ENCODE peak calls at places on chromosome 16, in four cellular contexts. One of them, this sample, is unnamed.

GRCh38 chr16:53754938-53755910 is 51.3 kb downstream of the FTO start:
- DNase-seq in keratinocyte: no peak
- DNase-seq in A549: peak
- DNase-seq in thyroid gland: peak
- DNase-seq in this sample: no peak

GRCh38 chr16:88957887-88958577 is 19.0 kb downstream of the CBFA2T3 start:
- DNase-seq in keratinocyte: no peak
- DNase-seq in A549: no peak
- DNase-seq in thyroid gland: no peak
- DNase-seq in this sample: no peak

GRCh38 chr16:27335349-27336052 is 21.7 kb downstream of the IL4R start:
- DNase-seq in keratinocyte: no peak
- DNase-seq in A549: no peak
- DNase-seq in thyroid gland: no peak
- DNase-seq in this sample: no peak

GRCh38 chr16:79272141-79272577 is 328.4 kb downstream of the MAF start:
- DNase-seq in keratinocyte: no peak
- DNase-seq in A549: no peak
- DNase-seq in thyroid gland: no peak
- DNase-seq in this sample: no peak

GRCh38 chr16:55077231-55077630 is 146.6 kb downstream of the IRX5 start:
- DNase-seq in keratinocyte: no peak
- DNase-seq in A549: no peak
- DNase-seq in thyroid gland: no peak
- DNase-seq in this sample: no peak

GRCh38 chr16:88650749-88651275 is at the start of gene CYBA:
- DNase-seq in keratinocyte: no peak
- DNase-seq in A549: peak
- DNase-seq in thyroid gland: peak
- DNase-seq in this sample: no peak

GRCh38 chr16:79429276-79430128 is 171.0 kb downstream of the MAF start:
- DNase-seq in keratinocyte: no peak
- DNase-seq in A549: no peak
- DNase-seq in thyroid gland: no peak
- DNase-seq in this sample: no peak

GRCh38 chr16:89363621-89364393 is 126.6 kb downstream of the ANKRD11 start:
- DNase-seq in keratinocyte: peak
- DNase-seq in A549: peak
- DNase-seq in thyroid gland: peak
- DNase-seq in this sample: no peak

GRCh38 chr16:3740186-3740585 is 22.9 kb upstream of the TRAP1 start:
- DNase-seq in keratinocyte: no peak
- DNase-seq in A549: no peak
- DNase-seq in thyroid gland: no peak
- DNase-seq in this sample: no peak

GRCh38 chr16:73095885-73096341 is 48.0 kb upstream of the ZFHX3 start:
- DNase-seq in keratinocyte: no peak
- DNase-seq in A549: peak
- DNase-seq in thyroid gland: peak
- DNase-seq in this sample: no peak

GRCh38 chr16:71658771-71659170 is 32.8 kb downstream of the MARVELD3 start:
- DNase-seq in keratinocyte: no peak
- DNase-seq in A549: no peak
- DNase-seq in thyroid gland: peak
- DNase-seq in this sample: no peak

GRCh38 chr16:55464375-55464774 is 14.6 kb upstream of the MMP2 start:
- DNase-seq in keratinocyte: no peak
- DNase-seq in A549: no peak
- DNase-seq in thyroid gland: no peak
- DNase-seq in this sample: no peak

GRCh38 chr16:80718480-80719220 is 85.7 kb downstream of the CDYL2 start:
- DNase-seq in keratinocyte: no peak
- DNase-seq in A549: no peak
- DNase-seq in thyroid gland: peak
- DNase-seq in this sample: no peak

GRCh38 chr16:86819523-86819887 is 241.2 kb downstream of the FOXL1 start:
- DNase-seq in keratinocyte: no peak
- DNase-seq in A549: no peak
- DNase-seq in thyroid gland: no peak
- DNase-seq in this sample: no peak

GRCh38 chr16:50442221-50442620 is 73.4 kb upstream of the BRD7 start:
- DNase-seq in keratinocyte: no peak
- DNase-seq in A549: no peak
- DNase-seq in thyroid gland: no peak
- DNase-seq in this sample: no peak
- H3K27ac ChIP-seq in keratinocyte: no peak
- H3K27ac ChIP-seq in A549: no peak
- H3K27ac ChIP-seq in thyroid gland: no peak
- H3K27ac ChIP-seq in this sample: no peak

GRCh38 chr16:14309001-14309886 is 238.1 kb downstream of the MRTFB start:
- DNase-seq in keratinocyte: peak
- DNase-seq in A549: no peak
- DNase-seq in thyroid gland: no peak
- DNase-seq in this sample: no peak
- H3K27ac ChIP-seq in keratinocyte: peak
- H3K27ac ChIP-seq in A549: peak
- H3K27ac ChIP-seq in thyroid gland: no peak
- H3K27ac ChIP-seq in this sample: no peak

DNA sequence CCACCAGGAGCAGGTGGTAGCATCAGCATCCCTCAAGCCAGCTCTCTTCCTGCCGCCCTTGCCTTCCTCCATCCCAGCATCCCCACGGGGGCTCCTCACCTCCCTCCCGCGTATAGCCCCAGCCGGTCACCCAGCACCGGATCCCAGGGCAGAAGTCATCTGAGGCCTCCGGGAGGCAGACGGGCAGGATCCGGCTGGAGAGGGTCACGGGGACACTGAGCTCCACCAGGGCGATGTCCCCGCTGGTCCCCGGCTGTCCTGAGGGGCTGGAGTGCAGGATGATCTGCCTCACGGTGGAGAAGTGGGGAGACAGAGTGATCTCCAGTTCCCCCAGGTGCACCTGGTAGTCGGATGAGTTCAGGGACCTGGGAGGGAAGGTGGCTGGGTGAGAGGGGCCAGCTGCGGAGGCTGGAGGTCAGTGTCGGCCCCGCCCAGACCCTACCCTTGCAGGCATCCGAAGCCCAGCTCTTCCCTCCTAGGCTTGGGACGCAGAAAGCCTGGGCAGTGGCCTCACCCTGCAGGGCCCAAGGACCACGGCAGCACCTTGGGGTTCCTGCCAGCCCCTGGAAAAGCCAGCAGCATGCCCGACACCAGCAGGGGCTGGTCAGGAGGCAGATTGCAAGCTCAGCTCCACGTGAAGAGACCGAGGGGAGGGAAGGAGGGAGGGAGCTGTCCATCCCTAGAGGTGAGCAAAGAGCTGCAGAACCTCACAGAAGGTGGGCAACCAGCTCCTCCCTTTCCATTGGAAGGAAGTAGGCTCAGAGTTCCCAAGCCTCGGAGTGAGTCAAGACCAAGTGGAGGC is 2.3 kb downstream of the TPSG1 start:
- DNase-seq in keratinocyte: no peak
- DNase-seq in A549: no peak
- DNase-seq in thyroid gland: no peak
- DNase-seq in this sample: no peak
- H3K27ac ChIP-seq in keratinocyte: no peak
- H3K27ac ChIP-seq in A549: no peak
- H3K27ac ChIP-seq in thyroid gland: no peak
- H3K27ac ChIP-seq in this sample: no peak

GRCh38 chr16:56930516-56931252 is 1.3 kb upstream of the HERPUD1 start:
- DNase-seq in keratinocyte: no peak
- DNase-seq in A549: no peak
- DNase-seq in thyroid gland: no peak
- DNase-seq in this sample: no peak
- H3K27ac ChIP-seq in keratinocyte: peak
- H3K27ac ChIP-seq in A549: peak
- H3K27ac ChIP-seq in thyroid gland: no peak
- H3K27ac ChIP-seq in this sample: peak

DNA sequence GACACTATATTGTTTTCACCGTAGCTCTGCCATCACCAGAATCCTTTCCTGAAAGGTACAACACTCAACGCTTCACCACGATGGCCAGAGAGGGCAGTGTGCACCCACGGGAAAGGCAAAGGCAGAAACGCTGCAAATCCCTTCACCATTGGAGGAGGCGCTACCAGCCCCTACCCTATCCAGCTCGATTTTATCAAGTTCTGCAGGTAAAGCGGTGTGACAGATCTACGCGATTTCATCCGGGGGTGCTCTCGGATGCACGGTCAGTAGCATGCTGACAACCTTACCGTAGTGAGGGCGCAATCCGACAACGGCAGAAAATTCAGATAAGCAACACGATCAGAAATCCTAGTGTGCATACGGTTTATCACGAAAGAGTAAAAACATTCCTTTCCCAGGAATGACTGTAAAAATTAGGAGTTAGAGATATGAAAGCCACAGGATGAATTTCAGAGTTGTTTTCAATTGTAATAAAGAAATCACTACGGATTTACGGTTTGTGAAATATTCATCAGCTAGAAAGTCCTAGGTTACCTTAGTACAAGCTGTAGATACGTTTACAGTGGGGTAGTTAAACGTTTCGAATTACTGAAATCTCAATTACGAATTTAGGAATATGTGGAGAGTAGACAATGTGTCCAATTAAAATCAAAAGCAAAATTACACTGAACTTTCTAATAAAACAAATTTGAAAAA is 1.8 kb downstream of the NETO2 start:
- DNase-seq in keratinocyte: peak
- DNase-seq in A549: peak
- DNase-seq in thyroid gland: peak
- DNase-seq in this sample: peak
- H3K27ac ChIP-seq in keratinocyte: peak
- H3K27ac ChIP-seq in A549: peak
- H3K27ac ChIP-seq in thyroid gland: no peak
- H3K27ac ChIP-seq in this sample: peak

DNA sequence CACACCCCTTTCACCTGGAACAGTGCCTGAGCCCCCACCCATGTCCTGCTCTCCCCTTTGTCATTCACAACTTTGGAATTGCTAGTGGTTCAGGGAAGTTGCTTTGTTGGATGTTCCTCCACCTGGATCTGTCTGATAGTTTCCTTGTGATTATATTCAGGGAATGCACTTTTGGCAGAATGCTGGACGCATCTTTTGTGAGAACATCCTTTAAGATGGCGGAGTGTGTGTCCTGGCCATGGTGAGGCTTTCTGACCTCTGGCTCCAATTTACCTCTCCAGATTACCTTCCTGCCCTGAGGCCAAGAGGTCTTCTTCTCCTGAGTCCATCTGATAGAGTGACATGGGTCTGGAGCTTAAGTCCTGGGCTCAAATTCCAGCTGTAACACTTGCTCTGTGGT is 104.6 kb downstream of the CYLD start:
- DNase-seq in keratinocyte: no peak
- DNase-seq in A549: no peak
- DNase-seq in thyroid gland: no peak
- DNase-seq in this sample: no peak
- H3K27ac ChIP-seq in keratinocyte: no peak
- H3K27ac ChIP-seq in A549: no peak
- H3K27ac ChIP-seq in thyroid gland: no peak
- H3K27ac ChIP-seq in this sample: no peak

DNA sequence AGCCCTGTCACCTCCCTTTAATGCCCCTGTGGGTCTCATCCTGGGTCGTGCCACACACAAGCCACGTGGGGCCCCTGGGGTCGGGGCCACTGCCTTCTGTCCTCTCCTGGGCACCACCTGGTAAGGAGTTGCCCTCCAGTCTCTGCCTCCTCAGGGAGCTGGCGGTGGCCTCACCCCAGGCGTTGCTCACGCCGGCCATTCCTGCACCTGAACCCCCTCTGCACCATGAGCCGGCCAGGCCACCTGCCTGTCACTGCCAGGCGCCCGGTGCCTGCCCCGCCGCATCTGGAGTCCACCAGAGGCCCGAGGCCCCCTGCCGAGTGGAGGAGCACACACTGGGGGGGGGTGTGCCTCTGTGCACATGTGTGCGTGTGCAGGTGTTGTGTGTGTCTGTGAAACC is 10.4 kb downstream of the NHERF2 start:
- DNase-seq in keratinocyte: no peak
- DNase-seq in A549: no peak
- DNase-seq in thyroid gland: no peak
- DNase-seq in this sample: no peak
- H3K27ac ChIP-seq in keratinocyte: no peak
- H3K27ac ChIP-seq in A549: peak
- H3K27ac ChIP-seq in thyroid gland: no peak
- H3K27ac ChIP-seq in this sample: no peak

This sample was measured in caudate nucleus.